ENCODE peak calls at places on chromosomes 11 and 22, in five cellular contexts. B is adipocyte, W is pancreas, R is cardiac muscle cell, U is MM.1S. M is an unnamed sample.

GRCh38 chr11:78037056-78037455 is 14.0 kb upstream of the KCTD14 start:
- DNase-seq in U (no peak), R (no peak), W (peak; percentile 86), B (no peak), M (no peak)

GRCh38 chr22:30338802-30339201 is 12.1 kb upstream of the TBC1D10A start:
- DNase-seq in R (no peak), W (peak; percentile 24), U (no peak), B (no peak), M (no peak)

GRCh38 chr11:112318193-112318592 is 57.5 kb upstream of the PLET1 start:
- DNase-seq in B (peak; percentile 92), U (no peak), W (no peak), R (peak; percentile 91), M (no peak)

GRCh38 chr22:38103641-38104040 is 6.8 kb downstream of the BAIAP2L2 start:
- DNase-seq in R (no peak), W (no peak), B (no peak), U (no peak), M (no peak)

GRCh38 chr11:75565221-75565814 is 3.3 kb downstream of the SERPINH1 start:
- DNase-seq in R (peak; percentile 77), U (no peak), B (peak; percentile 79), W (no peak), M (no peak)

GRCh38 chr11:8732748-8733241 is 50.2 kb downstream of the RPL27A start:
- DNase-seq in R (peak; percentile 87), B (peak; percentile 77), W (peak; percentile 86), U (no peak), M (no peak)

GRCh38 chr11:3177931-3178330 is 12.8 kb upstream of the OSBPL5 start:
- DNase-seq in B (peak; percentile 22), U (no peak), R (no peak), W (no peak), M (no peak)

GRCh38 chr11:75388386-75389275 is 10.7 kb upstream of the RPS3 start:
- DNase-seq in W (peak; percentile 93), R (peak; percentile 87), U (peak; percentile 68), B (peak; percentile 91), M (peak; percentile 61)

GRCh38 chr11:2420502-2421225 is 20.1 kb downstream of the TSSC4 start:
- DNase-seq in U (peak; percentile 67), R (peak; percentile 81), B (peak; percentile 92), W (peak; percentile 92), M (peak; percentile 68)

GRCh38 chr11:6196396-6196795 is 2.6 kb upstream of the OR52W1 start:
- DNase-seq in B (no peak), R (no peak), W (no peak), U (no peak), M (no peak)

GRCh38 chr11:71452354-71453020 is 516 bp upstream of the NADSYN1 start:
- DNase-seq in W (no peak), U (peak; percentile 6), B (peak; percentile 2), R (peak; percentile 61), M (no peak)

GRCh38 chr11:115890500-115890899 is 386.3 kb upstream of the CADM1 start:
- DNase-seq in U (no peak), B (no peak), W (no peak), R (no peak), M (no peak)

GRCh38 chr11:1826552-1827094 is 8.2 kb upstream of the SYT8 start:
- DNase-seq in W (peak; percentile 78), U (no peak), B (peak; percentile 30), R (peak; percentile 91), M (no peak)

GRCh38 chr22:39249081-39249704 is 4.4 kb upstream of the PDGFB start:
- DNase-seq in U (no peak), W (no peak), B (no peak), R (no peak), M (no peak)

GRCh38 chr11:97557399-97557798 is 1167.6 kb downstream of the JRKL start:
- DNase-seq in B (peak; percentile 29), W (no peak), U (peak; percentile 30), R (peak; percentile 55), M (no peak)

GRCh38 chr11:47466701-47467250 is 17.8 kb upstream of the RAPSN start:
- DNase-seq in W (peak; percentile 87), U (no peak), B (peak; percentile 45), R (peak; percentile 78), M (no peak)

GRCh38 chr11:105861225-105861624 is 160.8 kb downstream of the MSANTD4 start:
- DNase-seq in R (peak; percentile 7), W (no peak), B (no peak), U (no peak), M (no peak)

GRCh38 chr22:37243402-37244113 is 511 bp downstream of the RAC2 start:
- DNase-seq in W (no peak), B (no peak), R (no peak), U (no peak), M (no peak)

GRCh38 chr11:126138636-126139540 is 72.6 kb downstream of the RPUSD4 start:
- DNase-seq in B (peak; percentile 59), R (peak; percentile 73), U (no peak), W (no peak), M (no peak)

GRCh38 chr11:36012410-36012809 is 68.5 kb downstream of the LDLRAD3 start:
- DNase-seq in U (no peak), B (peak; percentile 18), R (peak; percentile 65), W (no peak), M (no peak)

GRCh38 chr11:69718147-69718546 is 14.3 kb upstream of the FGF19 start:
- DNase-seq in U (no peak), B (peak; percentile 40), R (peak; percentile 47), W (no peak), M (no peak)

GRCh38 chr22:17972385-17973181 is 51.8 kb downstream of the MICAL3 start:
- DNase-seq in B (peak; percentile 89), W (no peak), U (no peak), R (peak; percentile 92), M (no peak)

GRCh38 chr11:111960916-111961315 is 23.8 kb downstream of the DIXDC1 start:
- DNase-seq in W (no peak), U (no peak), B (no peak), R (no peak), M (no peak)

GRCh38 chr11:36453678-36454077 is 56.4 kb downstream of the TRAF6 start:
- DNase-seq in U (no peak), R (peak; percentile 14), W (no peak), B (no peak), M (no peak)

GRCh38 chr11:131663403-131664200 is 293.2 kb downstream of the NTM start:
- DNase-seq in W (no peak), U (no peak), B (no peak), R (no peak), M (no peak)

GRCh38 chr11:110409174-110409573 is 20.6 kb upstream of the FDX1 start:
- DNase-seq in R (peak; percentile 71), U (no peak), B (peak; percentile 81), W (no peak), M (no peak)

DNA sequence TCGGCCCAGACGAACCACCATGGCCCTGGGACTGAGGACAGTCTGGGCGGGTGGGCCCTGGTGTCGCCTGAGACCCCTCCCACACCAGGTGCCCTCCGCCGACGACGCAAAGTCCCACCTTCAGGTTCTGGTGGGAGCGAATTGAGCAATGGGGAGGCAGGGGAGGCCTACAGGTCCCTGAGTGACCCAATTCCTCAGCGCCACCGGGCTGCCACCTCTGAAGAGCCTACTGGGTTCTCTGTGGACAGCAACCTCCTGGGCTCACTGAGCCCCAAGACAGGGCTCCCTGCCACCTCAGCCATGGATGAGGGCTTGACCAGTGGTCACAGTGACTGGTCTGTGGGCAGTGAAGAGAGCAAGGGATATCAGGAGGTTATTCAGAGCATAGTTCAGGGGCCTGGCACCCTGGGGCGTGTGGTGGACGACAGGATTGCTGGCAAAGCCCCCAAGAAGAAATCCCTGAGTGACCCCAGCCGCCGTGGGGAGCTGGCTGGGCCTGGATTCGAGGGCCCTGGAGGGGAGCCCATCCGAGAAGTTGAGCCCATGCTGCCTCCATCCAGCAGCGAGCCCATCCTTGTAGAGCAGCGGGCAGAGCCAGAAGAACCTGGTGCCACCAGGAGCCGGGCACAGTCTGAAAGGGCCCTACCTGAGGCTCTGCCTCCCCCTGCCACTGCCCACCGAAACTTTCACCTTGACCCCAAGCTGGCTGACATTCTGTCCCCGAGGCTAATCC is 2.8 kb downstream of the ARHGEF17 start:
- DNase-seq in U (no peak), B (no peak), W (no peak), R (no peak), M (no peak)
- H3K4me1 ChIP-seq in U (peaks cover 5% of the 10 kb centered on the region), B (peaks cover 69% of the 10 kb centered on the region), W (no peaks in the 10 kb centered on the region), R (peaks cover 51% of the 10 kb centered on the region), M (no peaks in the 10 kb centered on the region)

DNA sequence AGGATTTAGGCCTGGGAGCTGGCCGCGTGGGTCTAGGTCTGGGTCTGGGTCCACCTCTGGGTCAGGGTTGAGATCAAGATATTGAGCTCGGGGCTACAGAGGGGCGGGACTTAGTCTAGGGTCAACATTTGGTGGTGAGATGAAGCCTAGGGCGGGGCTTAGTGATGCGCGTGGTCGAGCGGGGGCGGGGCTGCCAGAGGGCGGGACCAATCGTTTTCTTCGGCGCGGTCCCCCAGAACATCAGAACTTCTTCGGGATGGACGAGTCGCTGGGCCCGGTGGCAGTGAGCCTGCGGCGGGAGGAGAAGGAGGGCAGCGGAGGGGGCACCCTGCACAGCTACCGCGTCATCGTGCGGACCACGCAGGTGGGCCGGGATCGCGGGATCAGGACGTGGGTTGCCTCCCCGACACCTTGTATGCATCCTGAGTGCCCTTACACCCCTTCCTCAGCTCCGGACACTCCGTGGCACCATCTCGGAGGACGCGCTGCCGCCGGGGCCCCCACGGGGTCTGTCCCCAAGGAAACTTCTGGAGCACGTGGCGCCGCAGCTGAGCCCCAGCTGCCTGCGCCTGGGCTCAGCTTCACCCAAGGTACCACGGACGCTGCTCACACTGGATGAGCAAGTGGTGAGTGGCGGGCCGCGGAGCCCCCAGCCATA is 4.2 kb downstream of the SIPA1 start:
- DNase-seq in B (no peak), R (no peak), W (peak; percentile 71), U (no peak), M (no peak)
- H3K4me3 ChIP-seq in B (no peak overlapping the region), R (no peak overlapping the region), W (no peak overlapping the region), U (no peak overlapping the region), M (peak overlapping the region; percentile 54)

GRCh38 chr22:19176732-19177131 is 1.8 kb downstream of the SLC25A1 start:
- DNase-seq in W (peak; percentile 76), B (no peak), R (no peak), U (no peak), M (no peak)

GRCh38 chr22:19174106-19175025 is 4.2 kb downstream of the SLC25A1 start:
- DNase-seq in B (peak; percentile 56), R (peak; percentile 85), W (peak; percentile 52), U (no peak), M (no peak)

GRCh38 chr22:19175026-19175601 is 3.4 kb downstream of the SLC25A1 start:
- DNase-seq in R (no peak), W (peak; percentile 80), U (no peak), B (no peak), M (no peak)

GRCh38 chr22:19176175-19176630 is 2.3 kb downstream of the SLC25A1 start:
- DNase-seq in W (peak; percentile 70), B (peak; percentile 4), U (no peak), R (no peak), M (no peak)

GRCh38 chr22:19175602-19176174 is 2.8 kb downstream of the SLC25A1 start:
- DNase-seq in B (no peak), R (no peak), U (no peak), W (peak; percentile 82), M (no peak)
- H3K36me3 ChIP-seq in B (peaks cover 17% of the 10 kb centered on the region), R (no peaks in the 10 kb centered on the region), U (no peaks in the 10 kb centered on the region), W (no peaks in the 10 kb centered on the region), M (peaks cover 11% of the 10 kb centered on the region)

DNA sequence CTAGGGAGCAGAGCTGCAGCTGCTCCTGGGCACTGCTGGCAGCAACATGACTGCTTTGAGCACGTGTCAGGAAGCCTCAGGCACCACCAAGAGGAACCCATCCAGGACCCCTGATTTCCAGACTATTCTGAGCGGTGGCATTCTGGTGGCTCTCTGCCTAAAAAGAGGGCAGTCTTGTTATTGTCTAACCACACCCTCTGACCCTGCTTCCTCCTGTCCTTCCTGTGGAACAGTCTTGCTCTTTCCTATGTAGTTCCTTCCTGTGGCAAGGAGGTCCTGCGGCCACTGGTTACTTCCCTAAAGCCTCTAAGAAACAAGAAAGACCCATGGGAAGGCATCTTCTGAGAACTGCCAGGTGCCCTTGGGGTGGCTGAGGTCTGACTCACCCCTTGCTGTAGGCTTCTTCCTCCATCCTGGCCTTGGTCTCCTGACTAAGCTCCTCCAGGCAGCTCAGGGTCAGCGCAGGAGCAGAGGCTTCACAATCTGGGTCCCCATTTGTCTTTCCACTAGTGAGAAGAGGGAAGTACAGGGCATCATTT is 13.1 kb upstream of the LYVE1 start:
- DNase-seq in U (no peak), R (peak; percentile 13), B (no peak), W (no peak), M (no peak)
- H3K4me1 ChIP-seq in U (no peaks in the 10 kb centered on the region), R (no peaks in the 10 kb centered on the region), B (peaks cover 4% of the 10 kb centered on the region), W (no peaks in the 10 kb centered on the region), M (no peaks in the 10 kb centered on the region)